ENCODE peak calls at places on chromosomes 16 and 17, in seven cellular contexts. R, I, Y, X, H, N and Z are unnamed samples.

GRCh38 chr17:77320501-77321256 is 179.9 kb downstream of the SEC14L1 start:
- DNase-seq in Y (peak; percentile 82), H (peak; percentile 52), X (no peak), I (peak; percentile 83), R (no peak), N (peak; percentile 82), Z (peak; percentile 75)

GRCh38 chr17:15955793-15956541 is 11.0 kb downstream of the ADORA2B start:
- DNase-seq in Y (no peak), X (no peak), I (no peak), R (no peak), H (no peak), N (peak; percentile 22), Z (peak; percentile 72)

GRCh38 chr16:15843635-15844279 is 13.1 kb downstream of the MYH11 start:
- DNase-seq in Y (no peak), N (no peak), H (no peak), I (no peak), X (no peak), R (peak; percentile 69), Z (no peak)

GRCh38 chr17:44317545-44317944 is 7.1 kb downstream of the SLC25A39 start:
- DNase-seq in H (no peak), I (no peak), Y (no peak), N (no peak), X (no peak), R (no peak), Z (no peak)

GRCh38 chr16:100989-101388 is 23.0 kb downstream of the MPG start:
- DNase-seq in X (no peak), N (no peak), Y (no peak), R (no peak), I (no peak), H (no peak), Z (no peak)

GRCh38 chr17:50129303-50129945 is 536 bp downstream of the SAMD14 start:
- DNase-seq in H (peak; percentile 66), I (peak; percentile 35), X (peak; percentile 54), Y (no peak), N (no peak), R (peak; percentile 57), Z (no peak)

GRCh38 chr17:18920911-18921441 is 31.0 kb upstream of the SLC5A10 start:
- DNase-seq in Y (no peak), N (no peak), I (peak; percentile 30), R (peak; percentile 24), H (no peak), X (no peak), Z (no peak)

GRCh38 chr16:85994492-85995433 is 95.8 kb downstream of the IRF8 start:
- DNase-seq in I (no peak), R (no peak), N (peak; percentile 46), X (no peak), Y (peak; percentile 66), H (no peak), Z (no peak)

GRCh38 chr17:82049521-82049971 is 2.1 kb downstream of the RFNG start:
- DNase-seq in X (peak; percentile 17), N (no peak), R (no peak), Y (no peak), H (no peak), I (no peak), Z (no peak)

GRCh38 chr17:79991924-79992656 is 43.6 kb downstream of the TBC1D16 start:
- DNase-seq in I (no peak), N (no peak), X (peak; percentile 69), H (peak; percentile 42), Y (no peak), R (peak; percentile 38), Z (no peak)

GRCh38 chr17:63838586-63839184 is 3.8 kb downstream of the SMARCD2 start:
- DNase-seq in H (no peak), N (peak; percentile 99), X (peak; percentile 96), I (peak; percentile 97), Y (peak; percentile 81), R (peak; percentile 45), Z (peak; percentile 50)

GRCh38 chr17:42111901-42112551 is 488 bp downstream of the DHX58 start:
- DNase-seq in H (no peak), I (peak; percentile 49), R (peak; percentile 17), X (no peak), N (peak; percentile 79), Y (peak; percentile 73), Z (no peak)

GRCh38 chr16:8355714-8356113 is 234.6 kb downstream of the TMEM114 start:
- DNase-seq in Y (no peak), H (no peak), R (no peak), I (no peak), N (no peak), X (no peak), Z (peak; percentile 4)

GRCh38 chr16:67461600-67462278 is 19.2 kb downstream of the ATP6V0D1 start:
- DNase-seq in Y (peak; percentile 93), X (no peak), H (no peak), I (no peak), N (no peak), R (no peak), Z (no peak)

GRCh38 chr16:10992797-10993196 is 48.4 kb downstream of the CLEC16A start:
- DNase-seq in Y (peak; percentile 70), R (peak; percentile 93), X (no peak), H (peak; percentile 36), I (peak; percentile 56), N (no peak), Z (peak; percentile 68)

GRCh38 chr16:86809458-86809955 is 231.2 kb downstream of the FOXL1 start:
- DNase-seq in I (no peak), N (no peak), H (peak; percentile 51), X (no peak), R (peak; percentile 95), Y (no peak), Z (no peak)

GRCh38 chr16:16988963-16989362 is 481.8 kb downstream of the XYLT1 start:
- DNase-seq in X (no peak), H (no peak), R (no peak), Y (no peak), I (no peak), N (no peak), Z (no peak)
- TF ChIP-seq POLR2A in X (no peak), H (no peak), R (no peak), Y (no peak), I (no peak), N (no peak), Z (no peak)

GRCh38 chr16:69565611-69566436 is at the start of gene NFAT5:
- DNase-seq in R (peak; percentile 74), H (peak; percentile 87), Y (peak; percentile 94), X (peak; percentile 91), N (peak; percentile 95), I (peak; percentile 90), Z (peak; percentile 94)

GRCh38 chr16:69562818-69563217 is 2.9 kb upstream of the NFAT5 start:
- DNase-seq in Y (no peak), R (no peak), X (no peak), N (no peak), I (no peak), H (no peak), Z (no peak)

GRCh38 chr16:69561901-69562300 is 3.9 kb upstream of the NFAT5 start:
- DNase-seq in R (no peak), N (no peak), Y (no peak), H (no peak), X (no peak), I (no peak), Z (peak; percentile 23)

GRCh38 chr16:69564845-69565610 is 738 bp upstream of the NFAT5 start:
- DNase-seq in X (no peak), I (no peak), Y (no peak), N (no peak), H (no peak), R (no peak), Z (no peak)

DNA sequence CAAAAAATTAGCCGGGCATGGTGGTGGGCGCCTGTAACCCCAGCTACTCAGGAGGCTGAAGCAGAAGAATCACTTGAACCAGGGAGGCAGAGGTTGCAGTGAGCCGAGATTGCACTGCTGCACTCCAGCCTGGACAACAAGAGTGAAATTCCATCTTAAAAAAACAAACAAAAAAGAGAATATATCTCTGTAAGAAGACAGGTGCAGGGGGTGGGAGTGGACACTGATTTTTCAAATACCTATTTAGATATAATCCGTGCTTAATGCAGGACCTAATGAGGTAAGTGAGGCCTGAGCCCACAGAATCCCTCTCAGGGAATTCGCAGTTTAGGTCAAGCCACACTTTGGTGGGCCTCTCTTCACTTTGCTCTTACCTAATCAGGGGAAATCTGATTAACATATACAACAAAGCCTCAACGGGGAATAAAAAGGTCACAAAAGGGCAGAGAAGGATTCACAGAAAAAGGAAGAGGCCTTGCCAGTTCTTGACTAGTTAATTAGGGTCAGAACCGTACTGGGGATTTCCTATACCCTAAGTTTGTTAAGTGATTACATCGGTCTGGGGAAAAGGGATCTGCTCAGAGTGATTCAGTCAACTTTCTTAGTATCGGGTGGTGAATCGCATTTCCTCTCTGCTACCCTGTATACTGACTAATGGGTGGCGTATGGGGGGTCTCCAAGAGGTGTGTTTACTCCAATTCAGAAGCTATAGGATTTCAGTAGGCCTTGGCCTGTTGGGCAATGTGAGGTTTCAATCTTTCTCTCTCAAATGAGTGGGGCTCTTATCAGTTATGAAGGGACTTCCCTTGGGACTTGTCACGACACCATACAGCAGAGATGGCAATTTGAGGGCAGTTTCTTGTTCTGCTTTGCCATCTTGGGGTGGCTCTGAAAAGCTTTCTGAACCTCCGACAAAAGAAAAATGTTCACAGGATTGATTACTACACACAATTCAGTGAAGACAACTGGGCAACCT is 1.9 kb upstream of the NFAT5 start:
- DNase-seq in X (no peak), R (peak; percentile 65), I (no peak), H (peak; percentile 46), Y (no peak), N (no peak), Z (peak; percentile 96)
- H3K4me3 ChIP-seq in X (peak overlapping the region; percentile 90), R (no peak overlapping the region), I (peak overlapping the region; percentile 83), H (peak overlapping the region; percentile 79), Y (peak overlapping the region; percentile 95), N (peak overlapping the region; percentile 96), Z (peak overlapping the region; percentile 79)

DNA sequence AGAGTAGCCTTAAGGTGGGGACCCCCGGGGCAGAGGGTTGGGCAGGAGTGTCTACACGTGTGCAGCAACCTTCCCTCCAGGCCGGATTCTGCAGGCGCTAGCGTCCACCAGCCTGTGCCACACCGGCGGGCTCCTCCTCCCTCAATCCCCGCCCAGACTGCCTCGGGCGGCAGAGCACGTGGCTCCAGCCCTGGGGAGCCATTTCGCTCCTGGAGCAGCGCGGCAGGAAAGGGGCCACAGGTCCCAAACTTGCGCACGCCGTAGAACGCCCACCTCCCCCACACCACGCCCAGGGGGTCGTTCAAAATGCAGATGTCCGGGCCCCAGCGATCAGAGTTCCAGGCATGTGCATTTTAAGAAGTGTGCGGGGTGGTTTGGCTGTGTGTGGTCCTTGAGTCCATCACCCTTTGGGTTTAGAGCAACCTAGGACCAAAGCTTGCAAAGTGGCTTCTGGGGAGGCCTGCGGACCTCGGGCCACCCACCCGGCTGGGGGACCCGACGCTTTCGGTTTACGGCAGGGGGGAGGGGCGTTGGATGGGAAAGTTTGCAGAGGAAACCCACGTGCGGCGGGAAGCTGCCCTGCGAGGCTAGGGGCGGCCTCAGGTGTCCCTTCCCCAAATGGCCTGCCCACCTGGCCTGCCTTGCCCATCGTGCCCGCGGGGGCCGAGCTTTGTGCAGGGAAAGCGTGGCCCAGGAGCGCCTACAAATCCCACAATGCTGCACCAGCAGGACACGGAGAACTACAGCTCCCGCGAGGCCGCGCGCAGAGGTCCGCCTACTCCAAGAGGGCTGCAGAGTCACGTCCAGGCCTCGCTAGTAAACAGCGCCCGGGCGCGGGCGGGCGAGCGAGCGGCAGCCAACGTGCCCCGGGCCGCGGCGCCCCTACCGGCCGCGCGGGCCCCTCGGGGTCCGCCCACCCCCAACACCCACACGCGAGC is 1.4 kb downstream of the TFAP4 start:
- DNase-seq in I (peak; percentile 94), H (peak; percentile 96), R (peak; percentile 91), N (peak; percentile 94), X (peak; percentile 96), Y (peak; percentile 97), Z (peak; percentile 97)
- TF ChIP-seq POLR2A in I (peak; percentile 64), H (peak; percentile 61), R (no peak), N (no peak), X (peak; percentile 68), Y (no peak), Z (peak; percentile 75)

GRCh38 chr17:38559880-38560230 is 45.9 kb downstream of the SRCIN1 start:
- DNase-seq in H (no peak), N (no peak), X (no peak), Y (no peak), R (no peak), I (no peak), Z (no peak)
- H3K4me3 ChIP-seq in H (peak overlapping the region; percentile 44), N (no peak overlapping the region), X (no peak overlapping the region), Y (peak overlapping the region; percentile 49), R (no peak overlapping the region), I (peak overlapping the region; percentile 51), Z (no peak overlapping the region)